ENCODE peak calls at places on chromosomes 16 and 17, in eight cellular contexts. N, S, B, U, H, Q, E and D are unnamed samples.

GRCh38 chr16:14194706-14195105 is 123.6 kb downstream of the MRTFB start:
- DNase-seq in N (no peak), B (no peak), Q (no peak), E (no peak), H (no peak), U (no peak), S (no peak), D (no peak)

GRCh38 chr17:71724339-71724738 is 396.5 kb upstream of the SOX9 start:
- DNase-seq in H (no peak), B (no peak), N (no peak), Q (no peak), S (no peak), U (no peak), E (no peak), D (no peak)

GRCh38 chr17:76537288-76537577 is 276 bp downstream of the CYGB start:
- DNase-seq in N (no peak), E (peak), Q (no peak), S (no peak), H (no peak), U (no peak), B (peak), D (peak)

GRCh38 chr17:50173335-50173941 is 7.6 kb downstream of the SGCA start:
- DNase-seq in N (peak), H (peak), E (no peak), Q (no peak), U (peak), S (no peak), B (peak), D (peak)

GRCh38 chr16:66228791-66229190 is 137.7 kb upstream of the CDH5 start:
- DNase-seq in N (peak), Q (no peak), B (no peak), H (no peak), S (no peak), E (no peak), U (peak), D (no peak)

GRCh38 chr17:49604314-49604869 is 28.7 kb downstream of the NXPH3 start:
- DNase-seq in H (no peak), S (no peak), N (no peak), Q (no peak), E (no peak), B (no peak), U (no peak), D (no peak)

GRCh38 chr17:71516149-71516548 is 604.7 kb upstream of the SOX9 start:
- DNase-seq in E (no peak), U (no peak), H (no peak), N (no peak), Q (no peak), S (no peak), B (no peak), D (no peak)

GRCh38 chr16:53518550-53519416 is 15.8 kb upstream of the AKTIP start:
- DNase-seq in B (no peak), N (peak), H (peak), U (peak), E (no peak), Q (no peak), S (peak), D (no peak)

GRCh38 chr17:32953883-32954282 is 25.9 kb downstream of the TMEM98 start:
- DNase-seq in S (no peak), H (no peak), N (no peak), Q (no peak), U (no peak), B (no peak), E (no peak), D (no peak)

GRCh38 chr17:75571197-75571884 is 16.3 kb upstream of the MYO15B start:
- DNase-seq in Q (peak), B (no peak), U (peak), E (no peak), S (peak), N (no peak), H (peak), D (no peak)

GRCh38 chr16:87780385-87780989 is 14.7 kb upstream of the KLHDC4 start:
- DNase-seq in Q (no peak), N (peak), B (no peak), S (peak), U (peak), H (peak), E (peak), D (no peak)

GRCh38 chr17:42132941-42133340 is 10.3 kb downstream of the HSPB9 start:
- DNase-seq in U (peak), H (peak), N (peak), Q (no peak), B (no peak), S (peak), E (peak), D (no peak)

GRCh38 chr17:2929881-2930533 is 133.4 kb downstream of the OR1D5 start:
- DNase-seq in E (peak), H (no peak), Q (peak), S (peak), B (peak), N (peak), U (peak), D (peak)

GRCh38 chr17:6366144-6366755 is 68.7 kb downstream of the AIPL1 start:
- DNase-seq in B (peak), E (no peak), Q (peak), N (peak), U (no peak), S (no peak), H (no peak), D (peak)

GRCh38 chr17:38874505-38875419 is 4.9 kb downstream of the LASP1 start:
- DNase-seq in E (no peak), Q (no peak), S (no peak), U (peak), B (no peak), H (no peak), N (no peak), D (no peak)

GRCh38 chr17:38873646-38874380 is 4.0 kb downstream of the LASP1 start:
- DNase-seq in S (no peak), H (no peak), E (no peak), U (no peak), Q (no peak), B (no peak), N (no peak), D (no peak)

GRCh38 chr17:38871992-38872605 is 2.2 kb downstream of the LASP1 start:
- DNase-seq in N (no peak), Q (no peak), H (no peak), B (no peak), U (no peak), S (no peak), E (no peak), D (no peak)

GRCh38 chr17:38871247-38871991 is 1.6 kb downstream of the LASP1 start:
- DNase-seq in Q (peak), U (peak), B (peak), N (peak), E (peak), S (peak), H (peak), D (peak)

DNA sequence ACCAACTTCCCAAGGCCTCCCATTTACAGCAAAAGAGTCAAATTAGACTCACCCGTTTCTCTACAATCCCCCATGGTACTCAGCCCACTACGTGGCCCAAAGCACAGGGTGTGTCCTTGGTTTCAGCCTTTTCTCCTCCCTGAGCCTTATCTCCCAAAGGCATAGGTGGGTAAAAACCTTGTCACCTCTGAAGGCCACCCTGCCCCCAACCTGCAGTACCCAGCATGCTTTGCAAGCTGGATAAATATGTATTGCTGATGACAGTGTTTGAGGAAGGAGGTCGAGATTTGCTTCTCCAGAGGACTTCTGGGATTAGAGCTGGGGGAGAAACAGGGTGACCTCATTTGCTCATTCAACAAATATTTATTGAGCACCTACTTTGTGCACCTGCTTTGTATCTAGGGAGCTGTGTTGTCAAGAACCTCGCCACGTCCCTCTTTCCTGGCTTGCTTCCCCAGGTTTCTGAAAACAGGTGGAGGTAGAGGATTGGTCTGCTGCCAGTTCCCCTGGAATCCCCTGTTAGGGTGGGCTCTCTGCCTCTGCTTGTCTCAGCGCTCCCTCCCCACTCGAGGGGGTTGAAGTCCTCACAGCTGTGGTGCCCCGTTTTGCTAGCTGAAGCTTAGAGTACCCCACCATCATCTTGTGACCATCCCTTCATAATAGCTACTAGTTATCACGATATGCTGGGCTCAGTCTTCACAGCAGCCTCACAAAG is 3.0 kb downstream of the LASP1 start:
- DNase-seq in B (no peak), S (no peak), N (no peak), U (no peak), E (no peak), H (no peak), Q (peak), D (no peak)
- H3K4me3 ChIP-seq in B (no peak), S (no peak), N (no peak), U (no peak), E (peak), H (peak), Q (no peak), D (no peak)

GRCh38 chr16:11794447-11794846 is 2.6 kb downstream of the ZC3H7A start:
- DNase-seq in B (no peak), H (no peak), E (no peak), S (no peak), Q (no peak), U (no peak), N (no peak), D (no peak)

GRCh38 chr16:11793840-11794239 is 3.2 kb downstream of the ZC3H7A start:
- DNase-seq in H (no peak), S (no peak), Q (peak), E (no peak), U (peak), B (no peak), N (no peak), D (no peak)

GRCh38 chr16:11791144-11791828 is 5.8 kb downstream of the ZC3H7A start:
- DNase-seq in E (no peak), N (no peak), H (no peak), B (no peak), Q (no peak), U (no peak), S (no peak), D (no peak)

GRCh38 chr16:11794991-11795886 is 1.8 kb downstream of the ZC3H7A start:
- DNase-seq in U (no peak), S (no peak), H (no peak), N (peak), Q (no peak), E (no peak), B (no peak), D (no peak)

GRCh38 chr16:11792404-11793260 is 4.4 kb downstream of the ZC3H7A start:
- DNase-seq in E (no peak), U (no peak), B (no peak), Q (peak), N (no peak), H (peak), S (peak), D (no peak)
- H3K4me3 ChIP-seq in E (no peak), U (no peak), B (no peak), Q (no peak), N (no peak), H (no peak), S (no peak), D (no peak)

GRCh38 chr17:57944796-57945362 is 10.3 kb downstream of the CUEDC1 start:
- DNase-seq in N (peak), E (no peak), B (no peak), U (no peak), Q (peak), S (no peak), H (no peak), D (no peak)
- H3K4me3 ChIP-seq in N (no peak), E (no peak), B (no peak), U (no peak), Q (no peak), S (no peak), H (no peak), D (no peak)

GRCh38 chr17:8469964-8470363 is 34.3 kb downstream of the NDEL1 start:
- DNase-seq in H (no peak), U (no peak), S (peak), N (peak), E (no peak), B (no peak), Q (no peak), D (peak)
- H3K4me3 ChIP-seq in H (no peak), U (no peak), S (no peak), N (no peak), E (no peak), B (no peak), Q (no peak), D (no peak)